ENCODE peak calls at places on chromosome 6, in eight cellular contexts. One of them, this sample, is unnamed.

GRCh38 chr6:134523903-134524302 is 206.0 kb upstream of the SGK1 start:
- DNase-seq in Peyer's patch: no peak
- DNase-seq in MCF 10A: peak
- DNase-seq in A549: no peak
- DNase-seq in fibroblast of mammary gland: no peak
- DNase-seq in cardiac fibroblast: no peak
- DNase-seq in thoracic aorta: no peak
- DNase-seq in fibroblast of pulmonary artery: no peak
- DNase-seq in this sample: no peak

GRCh38 chr6:42960243-42961019 is at the start of gene GNMT:
- DNase-seq in MCF 10A: peak
- DNase-seq in fibroblast of pulmonary artery: no peak
- DNase-seq in A549: no peak
- DNase-seq in Peyer's patch: peak
- DNase-seq in fibroblast of mammary gland: no peak
- DNase-seq in thoracic aorta: no peak
- DNase-seq in cardiac fibroblast: peak
- DNase-seq in this sample: no peak

GRCh38 chr6:169172435-169172834 is 81.2 kb downstream of the THBS2 start:
- DNase-seq in Peyer's patch: no peak
- DNase-seq in MCF 10A: peak
- DNase-seq in fibroblast of mammary gland: peak
- DNase-seq in A549: no peak
- DNase-seq in thoracic aorta: peak
- DNase-seq in fibroblast of pulmonary artery: peak
- DNase-seq in cardiac fibroblast: peak
- DNase-seq in this sample: no peak

GRCh38 chr6:11328613-11329247 is 96.3 kb upstream of the NEDD9 start:
- DNase-seq in Peyer's patch: no peak
- DNase-seq in thoracic aorta: no peak
- DNase-seq in cardiac fibroblast: no peak
- DNase-seq in MCF 10A: no peak
- DNase-seq in A549: no peak
- DNase-seq in fibroblast of pulmonary artery: peak
- DNase-seq in fibroblast of mammary gland: peak
- DNase-seq in this sample: no peak

GRCh38 chr6:167305796-167306195 is 14.7 kb downstream of the UNC93A start:
- DNase-seq in thoracic aorta: no peak
- DNase-seq in cardiac fibroblast: no peak
- DNase-seq in fibroblast of mammary gland: no peak
- DNase-seq in A549: no peak
- DNase-seq in fibroblast of pulmonary artery: no peak
- DNase-seq in Peyer's patch: no peak
- DNase-seq in MCF 10A: no peak
- DNase-seq in this sample: no peak

GRCh38 chr6:143691155-143691554 is 13.4 kb downstream of the PHACTR2 start:
- DNase-seq in thoracic aorta: no peak
- DNase-seq in A549: no peak
- DNase-seq in Peyer's patch: no peak
- DNase-seq in fibroblast of pulmonary artery: no peak
- DNase-seq in MCF 10A: no peak
- DNase-seq in fibroblast of mammary gland: no peak
- DNase-seq in cardiac fibroblast: no peak
- DNase-seq in this sample: no peak

GRCh38 chr6:141141870-141142269 is 990.9 kb upstream of the GJE1 start:
- DNase-seq in fibroblast of pulmonary artery: no peak
- DNase-seq in fibroblast of mammary gland: no peak
- DNase-seq in A549: no peak
- DNase-seq in thoracic aorta: no peak
- DNase-seq in MCF 10A: no peak
- DNase-seq in Peyer's patch: no peak
- DNase-seq in cardiac fibroblast: no peak
- DNase-seq in this sample: no peak

GRCh38 chr6:131740161-131740560 is 29.3 kb upstream of the CTAGE9 start:
- DNase-seq in thoracic aorta: no peak
- DNase-seq in A549: no peak
- DNase-seq in MCF 10A: no peak
- DNase-seq in fibroblast of mammary gland: peak
- DNase-seq in fibroblast of pulmonary artery: no peak
- DNase-seq in cardiac fibroblast: no peak
- DNase-seq in Peyer's patch: no peak
- DNase-seq in this sample: no peak

GRCh38 chr6:134456284-134456683 is 138.4 kb upstream of the SGK1 start:
- DNase-seq in Peyer's patch: no peak
- DNase-seq in A549: no peak
- DNase-seq in fibroblast of pulmonary artery: no peak
- DNase-seq in MCF 10A: peak
- DNase-seq in thoracic aorta: no peak
- DNase-seq in fibroblast of mammary gland: no peak
- DNase-seq in cardiac fibroblast: no peak
- DNase-seq in this sample: no peak

GRCh38 chr6:10837692-10837996 is 695 bp downstream of the MAK start:
- DNase-seq in fibroblast of pulmonary artery: peak
- DNase-seq in A549: no peak
- DNase-seq in cardiac fibroblast: peak
- DNase-seq in fibroblast of mammary gland: no peak
- DNase-seq in thoracic aorta: no peak
- DNase-seq in MCF 10A: peak
- DNase-seq in Peyer's patch: peak
- DNase-seq in this sample: no peak

GRCh38 chr6:155079985-155080452 is 84.9 kb downstream of the TIAM2 start:
- DNase-seq in fibroblast of mammary gland: peak
- DNase-seq in A549: no peak
- DNase-seq in thoracic aorta: no peak
- DNase-seq in cardiac fibroblast: no peak
- DNase-seq in Peyer's patch: no peak
- DNase-seq in MCF 10A: no peak
- DNase-seq in fibroblast of pulmonary artery: no peak
- DNase-seq in this sample: no peak

GRCh38 chr6:134621858-134622257 is 303.9 kb upstream of the SGK1 start:
- DNase-seq in A549: no peak
- DNase-seq in fibroblast of pulmonary artery: no peak
- DNase-seq in thoracic aorta: no peak
- DNase-seq in MCF 10A: peak
- DNase-seq in Peyer's patch: no peak
- DNase-seq in fibroblast of mammary gland: peak
- DNase-seq in cardiac fibroblast: no peak
- DNase-seq in this sample: no peak

GRCh38 chr6:26025894-26026832 is 61.1 kb upstream of the HFE start:
- DNase-seq in fibroblast of mammary gland: peak
- DNase-seq in cardiac fibroblast: peak
- DNase-seq in Peyer's patch: peak
- DNase-seq in MCF 10A: peak
- DNase-seq in A549: peak
- DNase-seq in thoracic aorta: peak
- DNase-seq in fibroblast of pulmonary artery: peak
- DNase-seq in this sample: peak

GRCh38 chr6:39088331-39088730 is 26.7 kb downstream of the SAYSD1 start:
- DNase-seq in MCF 10A: peak
- DNase-seq in fibroblast of pulmonary artery: peak
- DNase-seq in Peyer's patch: no peak
- DNase-seq in fibroblast of mammary gland: peak
- DNase-seq in cardiac fibroblast: peak
- DNase-seq in A549: peak
- DNase-seq in thoracic aorta: no peak
- DNase-seq in this sample: no peak

GRCh38 chr6:88262372-88262771 is 96.2 kb upstream of the CNR1 start:
- DNase-seq in fibroblast of pulmonary artery: no peak
- DNase-seq in A549: no peak
- DNase-seq in Peyer's patch: no peak
- DNase-seq in fibroblast of mammary gland: no peak
- DNase-seq in cardiac fibroblast: no peak
- DNase-seq in thoracic aorta: no peak
- DNase-seq in MCF 10A: no peak
- DNase-seq in this sample: no peak

DNA sequence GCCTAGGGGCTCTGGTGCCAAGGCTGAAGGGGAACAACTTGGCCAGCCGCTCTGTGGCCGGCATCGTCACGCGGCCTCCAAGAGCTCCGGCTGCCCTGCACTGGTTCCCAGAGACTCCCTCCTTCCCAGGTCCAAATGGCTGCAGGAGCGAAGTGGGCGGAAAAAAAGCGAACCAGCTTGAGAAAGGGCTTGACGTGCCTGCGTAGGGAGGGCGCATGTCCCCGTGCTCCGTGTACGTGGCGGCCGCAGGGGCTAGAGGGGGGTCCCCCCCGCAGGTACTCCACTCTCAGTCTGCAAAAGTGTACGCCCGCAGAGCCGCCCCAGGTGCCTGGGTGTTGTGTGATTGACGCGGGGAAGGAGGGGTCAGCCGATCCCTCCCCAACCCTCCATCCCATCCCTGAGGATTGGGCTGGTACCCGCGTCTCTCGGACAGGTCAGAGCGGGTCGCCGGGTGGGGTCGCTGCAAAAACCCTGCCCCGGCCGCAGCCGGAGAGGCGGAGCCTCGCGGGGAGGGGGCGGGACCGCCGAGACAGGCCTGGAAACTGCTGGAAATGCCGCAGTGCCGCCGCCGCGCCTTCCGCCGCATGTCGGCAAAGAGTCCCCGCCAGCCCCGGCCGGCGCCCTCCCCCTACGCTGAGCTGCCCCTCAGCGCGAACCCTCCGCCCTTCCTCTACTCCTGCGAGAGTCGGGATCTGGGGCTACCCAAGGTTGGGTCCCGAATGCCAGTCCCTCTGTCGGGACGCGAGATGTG is 814 bp upstream of the HSP90AB1 start:
- DNase-seq in A549: peak
- DNase-seq in fibroblast of mammary gland: peak
- DNase-seq in MCF 10A: peak
- DNase-seq in cardiac fibroblast: peak
- DNase-seq in Peyer's patch: peak
- DNase-seq in thoracic aorta: no peak
- DNase-seq in fibroblast of pulmonary artery: peak
- DNase-seq in this sample: peak
- TF ChIP-seq CTCF in A549: peak
- TF ChIP-seq CTCF in fibroblast of mammary gland: no peak
- TF ChIP-seq CTCF in MCF 10A: no peak
- TF ChIP-seq CTCF in cardiac fibroblast: no peak
- TF ChIP-seq CTCF in Peyer's patch: no peak
- TF ChIP-seq CTCF in thoracic aorta: no peak
- TF ChIP-seq CTCF in fibroblast of pulmonary artery: no peak
- TF ChIP-seq CTCF in this sample: no peak

GRCh38 chr6:71245265-71246049 is 43.2 kb upstream of the OGFRL1 start:
- DNase-seq in fibroblast of pulmonary artery: no peak
- DNase-seq in thoracic aorta: no peak
- DNase-seq in cardiac fibroblast: no peak
- DNase-seq in Peyer's patch: no peak
- DNase-seq in MCF 10A: no peak
- DNase-seq in fibroblast of mammary gland: no peak
- DNase-seq in A549: no peak
- DNase-seq in this sample: no peak

GRCh38 chr6:71246596-71246995 is 42.0 kb upstream of the OGFRL1 start:
- DNase-seq in fibroblast of mammary gland: no peak
- DNase-seq in thoracic aorta: no peak
- DNase-seq in fibroblast of pulmonary artery: no peak
- DNase-seq in MCF 10A: no peak
- DNase-seq in A549: no peak
- DNase-seq in Peyer's patch: no peak
- DNase-seq in cardiac fibroblast: no peak
- DNase-seq in this sample: no peak

GRCh38 chr6:71248866-71249265 is 39.7 kb upstream of the OGFRL1 start:
- DNase-seq in cardiac fibroblast: no peak
- DNase-seq in MCF 10A: no peak
- DNase-seq in A549: no peak
- DNase-seq in thoracic aorta: no peak
- DNase-seq in fibroblast of pulmonary artery: no peak
- DNase-seq in Peyer's patch: no peak
- DNase-seq in fibroblast of mammary gland: no peak
- DNase-seq in this sample: no peak

GRCh38 chr6:71250050-71250689 is 38.4 kb upstream of the OGFRL1 start:
- DNase-seq in Peyer's patch: no peak
- DNase-seq in MCF 10A: peak
- DNase-seq in A549: no peak
- DNase-seq in fibroblast of pulmonary artery: peak
- DNase-seq in fibroblast of mammary gland: peak
- DNase-seq in thoracic aorta: no peak
- DNase-seq in cardiac fibroblast: peak
- DNase-seq in this sample: no peak

DNA sequence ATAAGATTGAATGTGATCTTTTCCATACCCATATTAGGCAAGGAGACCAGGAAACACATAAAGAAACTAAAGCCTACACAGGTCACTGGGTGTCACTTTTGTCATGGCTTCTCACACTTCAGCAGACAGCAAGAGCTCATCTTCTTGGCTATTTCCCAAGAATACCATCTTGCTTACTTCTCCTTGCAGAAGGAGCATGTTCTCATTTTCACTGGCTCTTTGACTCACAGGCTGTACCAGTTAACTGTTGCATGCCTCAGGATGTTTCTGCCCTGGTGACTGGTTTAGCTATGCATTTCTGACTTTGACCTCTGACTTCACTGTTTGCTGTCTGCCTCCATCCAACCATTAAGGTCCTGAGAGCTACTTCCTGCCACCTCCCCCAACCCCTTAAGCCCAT is 40.3 kb upstream of the OGFRL1 start:
- DNase-seq in A549: peak
- DNase-seq in cardiac fibroblast: peak
- DNase-seq in MCF 10A: peak
- DNase-seq in fibroblast of mammary gland: peak
- DNase-seq in Peyer's patch: no peak
- DNase-seq in thoracic aorta: no peak
- DNase-seq in fibroblast of pulmonary artery: peak
- DNase-seq in this sample: no peak
- TF ChIP-seq CTCF in A549: no peak
- TF ChIP-seq CTCF in cardiac fibroblast: no peak
- TF ChIP-seq CTCF in MCF 10A: no peak
- TF ChIP-seq CTCF in fibroblast of mammary gland: no peak
- TF ChIP-seq CTCF in Peyer's patch: no peak
- TF ChIP-seq CTCF in thoracic aorta: no peak
- TF ChIP-seq CTCF in fibroblast of pulmonary artery: no peak
- TF ChIP-seq CTCF in this sample: no peak

DNA sequence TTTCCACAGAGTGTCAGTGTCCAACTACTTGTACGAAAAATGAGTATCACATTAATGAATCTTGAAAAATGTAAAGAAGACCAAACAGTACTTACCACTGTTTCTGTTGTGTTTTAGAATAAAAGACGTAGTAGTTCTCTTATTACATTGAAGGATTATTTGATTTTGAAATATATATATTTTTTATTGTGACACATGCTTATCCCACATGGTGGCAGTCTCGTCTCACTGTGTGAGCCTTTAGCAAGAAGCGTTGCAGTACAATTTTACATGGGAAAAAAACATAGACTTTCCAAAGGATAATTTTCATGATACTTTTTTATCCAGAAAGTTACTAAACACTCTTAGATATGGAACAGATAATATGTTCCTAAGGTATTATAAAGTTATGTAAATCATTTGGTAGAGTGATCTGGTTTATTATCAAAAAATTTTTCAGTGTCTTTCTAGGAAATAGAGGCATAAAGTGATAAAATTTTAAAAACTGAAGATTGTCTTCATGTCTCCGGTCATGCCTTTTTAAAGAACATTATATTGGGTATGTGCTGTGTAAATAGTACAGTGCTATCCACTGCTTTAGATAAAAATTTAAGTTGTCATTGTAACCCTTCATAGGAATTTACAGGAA is 117.5 kb upstream of the SAMD5 start:
- DNase-seq in A549: peak
- DNase-seq in MCF 10A: peak
- DNase-seq in Peyer's patch: no peak
- DNase-seq in thoracic aorta: no peak
- DNase-seq in cardiac fibroblast: peak
- DNase-seq in fibroblast of mammary gland: peak
- DNase-seq in fibroblast of pulmonary artery: peak
- DNase-seq in this sample: no peak
- TF ChIP-seq CTCF in A549: peak
- TF ChIP-seq CTCF in MCF 10A: peak
- TF ChIP-seq CTCF in Peyer's patch: no peak
- TF ChIP-seq CTCF in thoracic aorta: no peak
- TF ChIP-seq CTCF in cardiac fibroblast: peak
- TF ChIP-seq CTCF in fibroblast of mammary gland: peak
- TF ChIP-seq CTCF in fibroblast of pulmonary artery: peak
- TF ChIP-seq CTCF in this sample: no peak

GRCh38 chr6:117477988-117478852 is 4.3 kb upstream of the DCBLD1 start:
- DNase-seq in A549: no peak
- DNase-seq in Peyer's patch: no peak
- DNase-seq in fibroblast of pulmonary artery: peak
- DNase-seq in cardiac fibroblast: peak
- DNase-seq in MCF 10A: peak
- DNase-seq in thoracic aorta: no peak
- DNase-seq in fibroblast of mammary gland: peak
- DNase-seq in this sample: no peak
- TF ChIP-seq CTCF in A549: peak
- TF ChIP-seq CTCF in Peyer's patch: no peak
- TF ChIP-seq CTCF in fibroblast of pulmonary artery: peak
- TF ChIP-seq CTCF in cardiac fibroblast: no peak
- TF ChIP-seq CTCF in MCF 10A: peak
- TF ChIP-seq CTCF in thoracic aorta: no peak
- TF ChIP-seq CTCF in fibroblast of mammary gland: peak
- TF ChIP-seq CTCF in this sample: no peak

This sample was measured in omental fat pad.